ENCODE peak calls at places on chromosomes 6 and 20, in seven cellular contexts. One of them, this sample, is unnamed.

GRCh38 chr6:36998723-36999466 is 6.6 kb upstream of the FGD2 start:
- DNase-seq in epithelial cell of esophagus: no peak
- DNase-seq in activated naive CD8-positive, alpha-beta T cell treated with anti-CD3 and anti-CD28 coated beads, Interleukin-2, amount 50 U/mL, for 16 hours: no peak
- DNase-seq in ACHN: peak
- DNase-seq in HAP-1: no peak
- DNase-seq in T-helper 9 cell: no peak
- DNase-seq in non-pigmented ciliary epithelial cell: no peak
- DNase-seq in this sample: no peak

GRCh38 chr6:160667854-160668481 is 3.9 kb upstream of the LPA start:
- DNase-seq in non-pigmented ciliary epithelial cell: no peak
- DNase-seq in HAP-1: peak
- DNase-seq in T-helper 9 cell: peak
- DNase-seq in ACHN: peak
- DNase-seq in epithelial cell of esophagus: peak
- DNase-seq in activated naive CD8-positive, alpha-beta T cell treated with anti-CD3 and anti-CD28 coated beads, Interleukin-2, amount 50 U/mL, for 16 hours: no peak
- DNase-seq in this sample: no peak

GRCh38 chr20:63268256-63268655 is 4.4 kb upstream of the ARFGAP1 start:
- DNase-seq in T-helper 9 cell: no peak
- DNase-seq in HAP-1: no peak
- DNase-seq in epithelial cell of esophagus: no peak
- DNase-seq in ACHN: no peak
- DNase-seq in activated naive CD8-positive, alpha-beta T cell treated with anti-CD3 and anti-CD28 coated beads, Interleukin-2, amount 50 U/mL, for 16 hours: no peak
- DNase-seq in non-pigmented ciliary epithelial cell: no peak
- DNase-seq in this sample: no peak

GRCh38 chr6:12136905-12137304 is 124.8 kb downstream of the HIVEP1 start:
- DNase-seq in HAP-1: no peak
- DNase-seq in T-helper 9 cell: no peak
- DNase-seq in ACHN: no peak
- DNase-seq in epithelial cell of esophagus: peak
- DNase-seq in activated naive CD8-positive, alpha-beta T cell treated with anti-CD3 and anti-CD28 coated beads, Interleukin-2, amount 50 U/mL, for 16 hours: no peak
- DNase-seq in non-pigmented ciliary epithelial cell: no peak
- DNase-seq in this sample: no peak

GRCh38 chr6:34560366-34561226 is 4.5 kb upstream of the SPDEF start:
- DNase-seq in epithelial cell of esophagus: no peak
- DNase-seq in ACHN: peak
- DNase-seq in T-helper 9 cell: no peak
- DNase-seq in activated naive CD8-positive, alpha-beta T cell treated with anti-CD3 and anti-CD28 coated beads, Interleukin-2, amount 50 U/mL, for 16 hours: no peak
- DNase-seq in non-pigmented ciliary epithelial cell: peak
- DNase-seq in HAP-1: no peak
- DNase-seq in this sample: no peak

GRCh38 chr6:56490994-56491393 is 151.7 kb downstream of the DST start:
- DNase-seq in activated naive CD8-positive, alpha-beta T cell treated with anti-CD3 and anti-CD28 coated beads, Interleukin-2, amount 50 U/mL, for 16 hours: no peak
- DNase-seq in T-helper 9 cell: no peak
- DNase-seq in non-pigmented ciliary epithelial cell: peak
- DNase-seq in HAP-1: no peak
- DNase-seq in epithelial cell of esophagus: peak
- DNase-seq in ACHN: peak
- DNase-seq in this sample: no peak

GRCh38 chr6:43250992-43251373 is 7.7 kb downstream of the TTBK1 start:
- DNase-seq in HAP-1: peak
- DNase-seq in non-pigmented ciliary epithelial cell: no peak
- DNase-seq in ACHN: no peak
- DNase-seq in activated naive CD8-positive, alpha-beta T cell treated with anti-CD3 and anti-CD28 coated beads, Interleukin-2, amount 50 U/mL, for 16 hours: no peak
- DNase-seq in epithelial cell of esophagus: peak
- DNase-seq in T-helper 9 cell: no peak
- DNase-seq in this sample: no peak

GRCh38 chr6:41122918-41123317 is 31.2 kb downstream of the TREML1 start:
- DNase-seq in epithelial cell of esophagus: no peak
- DNase-seq in ACHN: no peak
- DNase-seq in HAP-1: no peak
- DNase-seq in T-helper 9 cell: no peak
- DNase-seq in activated naive CD8-positive, alpha-beta T cell treated with anti-CD3 and anti-CD28 coated beads, Interleukin-2, amount 50 U/mL, for 16 hours: no peak
- DNase-seq in non-pigmented ciliary epithelial cell: no peak
- DNase-seq in this sample: no peak

GRCh38 chr6:26207248-26207801 is 120.1 kb downstream of the HFE start:
- DNase-seq in activated naive CD8-positive, alpha-beta T cell treated with anti-CD3 and anti-CD28 coated beads, Interleukin-2, amount 50 U/mL, for 16 hours: no peak
- DNase-seq in ACHN: no peak
- DNase-seq in non-pigmented ciliary epithelial cell: no peak
- DNase-seq in T-helper 9 cell: no peak
- DNase-seq in HAP-1: no peak
- DNase-seq in epithelial cell of esophagus: no peak
- DNase-seq in this sample: no peak

GRCh38 chr6:45538636-45539035 is 160.9 kb upstream of the SUPT3H start:
- DNase-seq in T-helper 9 cell: no peak
- DNase-seq in epithelial cell of esophagus: no peak
- DNase-seq in activated naive CD8-positive, alpha-beta T cell treated with anti-CD3 and anti-CD28 coated beads, Interleukin-2, amount 50 U/mL, for 16 hours: no peak
- DNase-seq in non-pigmented ciliary epithelial cell: no peak
- DNase-seq in ACHN: no peak
- DNase-seq in HAP-1: no peak
- DNase-seq in this sample: no peak

GRCh38 chr20:14622796-14623195 is 285.4 kb upstream of the FLRT3 start:
- DNase-seq in HAP-1: no peak
- DNase-seq in activated naive CD8-positive, alpha-beta T cell treated with anti-CD3 and anti-CD28 coated beads, Interleukin-2, amount 50 U/mL, for 16 hours: no peak
- DNase-seq in ACHN: peak
- DNase-seq in non-pigmented ciliary epithelial cell: peak
- DNase-seq in T-helper 9 cell: no peak
- DNase-seq in epithelial cell of esophagus: peak
- DNase-seq in this sample: no peak

GRCh38 chr6:53692172-53692571 is 26.6 kb upstream of the KLHL31 start:
- DNase-seq in T-helper 9 cell: no peak
- DNase-seq in epithelial cell of esophagus: no peak
- DNase-seq in HAP-1: no peak
- DNase-seq in ACHN: no peak
- DNase-seq in activated naive CD8-positive, alpha-beta T cell treated with anti-CD3 and anti-CD28 coated beads, Interleukin-2, amount 50 U/mL, for 16 hours: no peak
- DNase-seq in non-pigmented ciliary epithelial cell: no peak
- DNase-seq in this sample: no peak

GRCh38 chr6:154343473-154344308 is 12.9 kb downstream of the IPCEF1 start:
- DNase-seq in T-helper 9 cell: no peak
- DNase-seq in non-pigmented ciliary epithelial cell: no peak
- DNase-seq in epithelial cell of esophagus: peak
- DNase-seq in ACHN: peak
- DNase-seq in activated naive CD8-positive, alpha-beta T cell treated with anti-CD3 and anti-CD28 coated beads, Interleukin-2, amount 50 U/mL, for 16 hours: no peak
- DNase-seq in HAP-1: peak
- DNase-seq in this sample: no peak

GRCh38 chr6:51720327-51720726 is 367.1 kb downstream of the PKHD1 start:
- DNase-seq in HAP-1: no peak
- DNase-seq in ACHN: no peak
- DNase-seq in activated naive CD8-positive, alpha-beta T cell treated with anti-CD3 and anti-CD28 coated beads, Interleukin-2, amount 50 U/mL, for 16 hours: no peak
- DNase-seq in epithelial cell of esophagus: no peak
- DNase-seq in non-pigmented ciliary epithelial cell: no peak
- DNase-seq in T-helper 9 cell: no peak
- DNase-seq in this sample: no peak

GRCh38 chr6:26175428-26176181 is 88.4 kb downstream of the HFE start:
- DNase-seq in HAP-1: peak
- DNase-seq in epithelial cell of esophagus: peak
- DNase-seq in ACHN: peak
- DNase-seq in activated naive CD8-positive, alpha-beta T cell treated with anti-CD3 and anti-CD28 coated beads, Interleukin-2, amount 50 U/mL, for 16 hours: no peak
- DNase-seq in T-helper 9 cell: peak
- DNase-seq in non-pigmented ciliary epithelial cell: no peak
- DNase-seq in this sample: no peak

GRCh38 chr20:49091762-49092161 is 45.6 kb downstream of the CSE1L start:
- DNase-seq in non-pigmented ciliary epithelial cell: no peak
- DNase-seq in HAP-1: no peak
- DNase-seq in T-helper 9 cell: no peak
- DNase-seq in activated naive CD8-positive, alpha-beta T cell treated with anti-CD3 and anti-CD28 coated beads, Interleukin-2, amount 50 U/mL, for 16 hours: no peak
- DNase-seq in epithelial cell of esophagus: no peak
- DNase-seq in ACHN: no peak
- DNase-seq in this sample: no peak

GRCh38 chr6:164531745-164532144 is 777.7 kb downstream of the C6orf118 start:
- DNase-seq in T-helper 9 cell: no peak
- DNase-seq in epithelial cell of esophagus: no peak
- DNase-seq in activated naive CD8-positive, alpha-beta T cell treated with anti-CD3 and anti-CD28 coated beads, Interleukin-2, amount 50 U/mL, for 16 hours: no peak
- DNase-seq in non-pigmented ciliary epithelial cell: no peak
- DNase-seq in ACHN: no peak
- DNase-seq in HAP-1: no peak
- DNase-seq in this sample: no peak

GRCh38 chr6:149060985-149061760 is 256.3 kb upstream of the TAB2 start:
- DNase-seq in epithelial cell of esophagus: peak
- DNase-seq in ACHN: peak
- DNase-seq in HAP-1: peak
- DNase-seq in non-pigmented ciliary epithelial cell: no peak
- DNase-seq in T-helper 9 cell: no peak
- DNase-seq in activated naive CD8-positive, alpha-beta T cell treated with anti-CD3 and anti-CD28 coated beads, Interleukin-2, amount 50 U/mL, for 16 hours: no peak
- DNase-seq in this sample: no peak

GRCh38 chr6:40815731-40816130 is 223.3 kb downstream of the UNC5CL start:
- DNase-seq in non-pigmented ciliary epithelial cell: no peak
- DNase-seq in T-helper 9 cell: no peak
- DNase-seq in HAP-1: no peak
- DNase-seq in ACHN: no peak
- DNase-seq in activated naive CD8-positive, alpha-beta T cell treated with anti-CD3 and anti-CD28 coated beads, Interleukin-2, amount 50 U/mL, for 16 hours: no peak
- DNase-seq in epithelial cell of esophagus: no peak
- DNase-seq in this sample: no peak

GRCh38 chr6:15249371-15250019 is 3.6 kb downstream of the JARID2 start:
- DNase-seq in activated naive CD8-positive, alpha-beta T cell treated with anti-CD3 and anti-CD28 coated beads, Interleukin-2, amount 50 U/mL, for 16 hours: no peak
- DNase-seq in non-pigmented ciliary epithelial cell: no peak
- DNase-seq in T-helper 9 cell: no peak
- DNase-seq in HAP-1: peak
- DNase-seq in ACHN: no peak
- DNase-seq in epithelial cell of esophagus: no peak
- DNase-seq in this sample: no peak

This sample was measured in BJ.